ENCODE peak calls at places on chromosomes 5 and 9, in four cellular contexts. B is K562, H is GM12878, M is HL-60. V is an unnamed sample.

GRCh38 chr5:15515229-15515628 is 15.2 kb downstream of the FBXL7 start:
- DNase-seq in B (no peak), H (no peak), M (no peak), V (no peak)

GRCh38 chr9:92147030-92147853 is 32.0 kb upstream of the SPTLC1 start:
- DNase-seq in B (peak), H (no peak), M (peak), V (no peak)

GRCh38 chr5:179276838-179277395 is 68.3 kb downstream of the ADAMTS2 start:
- DNase-seq in B (peak), H (no peak), M (no peak), V (no peak)

GRCh38 chr5:163894645-163895044 is 389.2 kb downstream of the MAT2B start:
- DNase-seq in B (no peak), H (no peak), M (no peak), V (no peak)

GRCh38 chr5:179143446-179143845 is 83.3 kb downstream of the ZNF354C start:
- DNase-seq in B (peak), H (no peak), M (no peak), V (no peak)

GRCh38 chr9:36101916-36102741 is 34.4 kb upstream of the GLIPR2 start:
- DNase-seq in B (no peak), H (no peak), M (no peak), V (no peak)

GRCh38 chr5:54580997-54581741 is 63.6 kb downstream of the SNX18 start:
- DNase-seq in B (no peak), H (no peak), M (no peak), V (no peak)

GRCh38 chr9:89814340-89815040 is 209.7 kb downstream of the GADD45G start:
- DNase-seq in B (no peak), H (no peak), M (no peak), V (no peak)

GRCh38 chr5:95029569-95030366 is 255.1 kb downstream of the MCTP1 start:
- DNase-seq in B (no peak), H (peak), M (no peak), V (no peak)

GRCh38 chr5:56264417-56265025 is 31.4 kb upstream of the ANKRD55 start:
- DNase-seq in B (peak), H (no peak), M (peak), V (no peak)

GRCh38 chr9:16484744-16485143 is 385.7 kb downstream of the BNC2 start:
- DNase-seq in B (no peak), H (no peak), M (no peak), V (no peak)

GRCh38 chr5:172659909-172660628 is 19.0 kb downstream of the NEURL1B start:
- DNase-seq in B (no peak), H (no peak), M (peak), V (no peak)
- TF ChIP-seq POLR2AphosphoS5 in B (no peak), H (no peak), M (no peak), V (no peak)

GRCh38 chr5:120767171-120767820 is 303.2 kb downstream of the PRR16 start:
- DNase-seq in B (no peak), H (no peak), M (no peak), V (no peak)
- TF ChIP-seq SPI1 in B (no peak), H (no peak), M (no peak), V (no peak)

GRCh38 chr5:60843693-60844428 is at the start of gene ELOVL7:
- DNase-seq in B (peak), H (no peak), M (peak), V (peak)
- TF ChIP-seq POLR2AphosphoS5 in B (no peak), H (no peak), M (no peak), V (no peak)

DNA sequence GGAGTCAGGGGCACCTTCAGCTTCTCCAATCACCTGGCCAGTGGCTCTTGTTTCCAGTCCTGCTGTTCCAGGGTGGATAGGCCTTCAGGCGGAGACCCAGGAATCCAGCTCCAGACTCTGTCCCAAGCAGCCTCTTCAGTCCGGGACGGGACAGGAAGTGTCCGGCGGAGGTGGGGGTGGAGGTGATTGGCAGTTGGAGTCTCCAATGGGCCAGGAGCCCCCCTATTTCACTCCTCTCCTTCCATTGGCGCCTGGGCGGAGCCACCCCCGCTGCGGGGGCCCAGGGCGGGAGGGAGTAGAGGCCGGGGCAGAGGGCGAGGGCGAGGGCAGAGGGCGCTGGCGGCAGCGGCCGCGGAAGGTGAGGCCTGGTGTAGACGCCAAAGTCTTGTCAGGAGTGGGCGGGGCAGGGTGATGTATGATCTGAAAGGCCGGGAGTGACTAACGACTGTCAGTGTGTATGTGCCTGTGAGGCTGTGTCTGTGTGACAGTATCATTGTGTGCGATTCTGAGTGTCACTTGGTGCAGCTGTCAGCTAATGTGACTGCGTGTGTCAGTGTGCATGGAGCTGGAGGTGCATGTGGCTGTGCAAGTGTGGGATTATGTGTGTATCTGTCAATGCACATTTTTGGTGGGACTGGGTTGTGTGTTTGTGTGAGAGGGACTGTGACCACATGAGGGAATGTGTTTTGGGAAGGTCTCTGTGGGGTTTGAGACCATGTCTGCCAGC is at the start of gene IL11RA:
- DNase-seq in B (peak), H (no peak), M (no peak), V (no peak)
- TF ChIP-seq SPI1 in B (peak), H (no peak), M (no peak), V (no peak)

GRCh38 chr9:124285903-124286291 is 28.1 kb downstream of the NEK6 start:
- DNase-seq in B (peak), H (peak), M (peak), V (no peak)
- TF ChIP-seq POLR2AphosphoS5 in B (no peak), H (peak), M (peak), V (peak)

V was measured in GM12891.